ENCODE peak calls at places on chromosomes 11 and 22, in five cellular contexts. One of them, this sample, is unnamed.

GRCh38 chr22:20249797-20250354 is 18.2 kb downstream of the RTN4R start:
- DNase-seq in left ventricle myocardium inferior: no peak
- DNase-seq in fibroblast of lung: peak; percentile 30
- DNase-seq in GM23338: no peak
- DNase-seq in psoas muscle: peak; percentile 53
- DNase-seq in this sample: peak; percentile 61

GRCh38 chr11:125165111-125165663 is 636 bp downstream of the PKNOX2 start:
- DNase-seq in psoas muscle: peak; percentile 49
- DNase-seq in GM23338: peak; percentile 54
- DNase-seq in left ventricle myocardium inferior: peak; percentile 36
- DNase-seq in fibroblast of lung: peak; percentile 26
- DNase-seq in this sample: peak; percentile 25

GRCh38 chr11:133038850-133039249 is 493.5 kb downstream of the OPCML start:
- DNase-seq in GM23338: no peak
- DNase-seq in left ventricle myocardium inferior: no peak
- DNase-seq in psoas muscle: no peak
- DNase-seq in fibroblast of lung: no peak
- DNase-seq in this sample: no peak

GRCh38 chr11:118406599-118407166 is 5.3 kb downstream of the ATP5MG start:
- DNase-seq in psoas muscle: no peak
- DNase-seq in left ventricle myocardium inferior: no peak
- DNase-seq in GM23338: no peak
- DNase-seq in fibroblast of lung: peak; percentile 6
- DNase-seq in this sample: no peak

GRCh38 chr11:11856638-11857037 is 14.9 kb downstream of the USP47 start:
- DNase-seq in left ventricle myocardium inferior: no peak
- DNase-seq in fibroblast of lung: no peak
- DNase-seq in GM23338: no peak
- DNase-seq in psoas muscle: no peak
- DNase-seq in this sample: no peak

GRCh38 chr11:57763568-57763967 is 2.0 kb downstream of the CTNND1 start:
- DNase-seq in left ventricle myocardium inferior: no peak
- DNase-seq in GM23338: peak; percentile 73
- DNase-seq in fibroblast of lung: peak; percentile 45
- DNase-seq in psoas muscle: no peak
- DNase-seq in this sample: no peak

GRCh38 chr11:45665933-45666647 is 668 bp upstream of the CHST1 start:
- DNase-seq in left ventricle myocardium inferior: no peak
- DNase-seq in fibroblast of lung: peak; percentile 18
- DNase-seq in psoas muscle: no peak
- DNase-seq in GM23338: no peak
- DNase-seq in this sample: no peak

GRCh38 chr11:107331728-107332127 is 125.9 kb downstream of the CWF19L2 start:
- DNase-seq in GM23338: peak; percentile 22
- DNase-seq in psoas muscle: no peak
- DNase-seq in fibroblast of lung: no peak
- DNase-seq in left ventricle myocardium inferior: no peak
- DNase-seq in this sample: no peak

GRCh38 chr22:46738961-46739870 is 1.2 kb upstream of the CERK start:
- DNase-seq in fibroblast of lung: peak; percentile 65
- DNase-seq in GM23338: peak; percentile 52
- DNase-seq in left ventricle myocardium inferior: no peak
- DNase-seq in psoas muscle: peak; percentile 55
- DNase-seq in this sample: peak; percentile 61

GRCh38 chr22:29994027-29994715 is 86.1 kb upstream of the HORMAD2 start:
- DNase-seq in fibroblast of lung: peak; percentile 56
- DNase-seq in psoas muscle: no peak
- DNase-seq in GM23338: no peak
- DNase-seq in left ventricle myocardium inferior: no peak
- DNase-seq in this sample: no peak

GRCh38 chr11:65883786-65884715 is 4.2 kb downstream of the FIBP start:
- DNase-seq in psoas muscle: no peak
- DNase-seq in fibroblast of lung: no peak
- DNase-seq in GM23338: no peak
- DNase-seq in left ventricle myocardium inferior: no peak
- DNase-seq in this sample: no peak

GRCh38 chr11:30346068-30346688 is 23.3 kb downstream of the ARL14EP start:
- DNase-seq in GM23338: peak; percentile 83
- DNase-seq in fibroblast of lung: peak; percentile 74
- DNase-seq in psoas muscle: no peak
- DNase-seq in left ventricle myocardium inferior: no peak
- DNase-seq in this sample: no peak

GRCh38 chr11:123580557-123581275 is 73.7 kb downstream of the SCN3B start:
- DNase-seq in left ventricle myocardium inferior: peak; percentile 44
- DNase-seq in psoas muscle: peak; percentile 49
- DNase-seq in GM23338: peak; percentile 89
- DNase-seq in fibroblast of lung: peak; percentile 26
- DNase-seq in this sample: peak; percentile 83

GRCh38 chr22:44526431-44527115 is 28.5 kb upstream of the RTL6 start:
- DNase-seq in psoas muscle: no peak
- DNase-seq in GM23338: no peak
- DNase-seq in fibroblast of lung: no peak
- DNase-seq in left ventricle myocardium inferior: no peak
- DNase-seq in this sample: no peak

GRCh38 chr22:22770280-22770871 is 117.2 kb upstream of the IGLL5 start:
- DNase-seq in fibroblast of lung: peak; percentile 27
- DNase-seq in left ventricle myocardium inferior: no peak
- DNase-seq in GM23338: peak; percentile 80
- DNase-seq in psoas muscle: no peak
- DNase-seq in this sample: peak; percentile 66

GRCh38 chr11:26297179-26297970 is 34.6 kb upstream of the ANO3 start:
- DNase-seq in psoas muscle: no peak
- DNase-seq in fibroblast of lung: peak; percentile 91
- DNase-seq in left ventricle myocardium inferior: no peak
- DNase-seq in GM23338: peak; percentile 66
- DNase-seq in this sample: peak; percentile 9

GRCh38 chr22:49660794-49661781 is 166.6 kb downstream of the BRD1 start:
- DNase-seq in fibroblast of lung: no peak
- DNase-seq in GM23338: no peak
- DNase-seq in psoas muscle: no peak
- DNase-seq in left ventricle myocardium inferior: no peak
- DNase-seq in this sample: no peak

GRCh38 chr11:120316880-120317688 is 8.0 kb upstream of the TLCD5 start:
- DNase-seq in psoas muscle: peak; percentile 36
- DNase-seq in left ventricle myocardium inferior: peak; percentile 68
- DNase-seq in GM23338: peak; percentile 74
- DNase-seq in fibroblast of lung: peak; percentile 48
- DNase-seq in this sample: no peak

GRCh38 chr11:71940561-71941219 is 11.8 kb downstream of the RNF121 start:
- DNase-seq in fibroblast of lung: no peak
- DNase-seq in psoas muscle: no peak
- DNase-seq in GM23338: no peak
- DNase-seq in left ventricle myocardium inferior: no peak
- DNase-seq in this sample: no peak

DNA sequence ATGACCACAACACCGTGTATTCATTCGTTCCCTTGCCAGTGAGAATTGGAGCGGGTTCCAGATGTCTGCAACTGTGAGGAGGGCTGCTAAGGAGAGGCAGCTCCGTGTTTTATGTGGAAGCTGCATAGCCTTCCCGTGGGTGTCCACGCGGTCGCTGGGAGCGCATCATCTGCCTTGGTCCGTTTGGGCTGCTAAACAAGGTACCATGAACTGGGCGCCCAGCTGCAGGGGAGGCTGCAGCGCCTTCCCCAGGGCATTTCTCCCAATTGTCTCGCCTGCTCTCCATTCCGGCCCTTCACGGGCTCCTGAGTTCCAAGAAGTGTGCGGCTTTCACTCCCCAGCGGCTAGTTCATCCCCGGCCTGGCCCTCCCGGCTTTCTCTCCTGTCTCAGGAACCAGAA is 1446.4 kb downstream of the TBC1D22A start:
- DNase-seq in fibroblast of lung: no peak
- DNase-seq in left ventricle myocardium inferior: no peak
- DNase-seq in GM23338: no peak
- DNase-seq in psoas muscle: no peak
- DNase-seq in this sample: no peak
- H3K4me3 ChIP-seq in fibroblast of lung: no peak overlapping the region
- H3K4me3 ChIP-seq in left ventricle myocardium inferior: no peak overlapping the region
- H3K4me3 ChIP-seq in GM23338: no peak overlapping the region
- H3K4me3 ChIP-seq in psoas muscle: no peak overlapping the region
- H3K4me3 ChIP-seq in this sample: no peak overlapping the region

GRCh38 chr11:61969391-61969758 is 1.9 kb upstream of the FTH1 start:
- DNase-seq in psoas muscle: no peak
- DNase-seq in GM23338: no peak
- DNase-seq in left ventricle myocardium inferior: no peak
- DNase-seq in fibroblast of lung: no peak
- DNase-seq in this sample: no peak
- H3K4me1 ChIP-seq in psoas muscle: peaks cover 68% of the 10 kb centered on the region
- H3K4me1 ChIP-seq in GM23338: peaks cover 49% of the 10 kb centered on the region
- H3K4me1 ChIP-seq in left ventricle myocardium inferior: peaks cover 94% of the 10 kb centered on the region
- H3K4me1 ChIP-seq in fibroblast of lung: peaks cover 39% of the 10 kb centered on the region
- H3K4me1 ChIP-seq in this sample: peaks cover 12% of the 10 kb centered on the region

GRCh38 chr22:38070250-38070921 is 13.2 kb downstream of the PICK1 start:
- DNase-seq in psoas muscle: peak; percentile 7
- DNase-seq in left ventricle myocardium inferior: no peak
- DNase-seq in GM23338: no peak
- DNase-seq in fibroblast of lung: no peak
- DNase-seq in this sample: no peak
- TF ChIP-seq CTCF in psoas muscle: no peak
- TF ChIP-seq CTCF in left ventricle myocardium inferior: no peak
- TF ChIP-seq CTCF in GM23338: no peak
- TF ChIP-seq CTCF in fibroblast of lung: no peak
- TF ChIP-seq CTCF in this sample: no peak

GRCh38 chr22:39151329-39151975 is 1.0 kb downstream of the CBX7 start:
- DNase-seq in GM23338: no peak
- DNase-seq in psoas muscle: peak; percentile 30
- DNase-seq in left ventricle myocardium inferior: no peak
- DNase-seq in fibroblast of lung: no peak
- DNase-seq in this sample: no peak
- H3K4me3 ChIP-seq in GM23338: peak overlapping the region; percentile 73
- H3K4me3 ChIP-seq in psoas muscle: peak overlapping the region; percentile 94
- H3K4me3 ChIP-seq in left ventricle myocardium inferior: peak overlapping the region; percentile 98
- H3K4me3 ChIP-seq in fibroblast of lung: peak overlapping the region; percentile 58
- H3K4me3 ChIP-seq in this sample: no peak overlapping the region

GRCh38 chr11:77129069-77129840 is 1.2 kb downstream of the MYO7A start:
- DNase-seq in GM23338: no peak
- DNase-seq in psoas muscle: no peak
- DNase-seq in fibroblast of lung: no peak
- DNase-seq in left ventricle myocardium inferior: no peak
- DNase-seq in this sample: no peak

GRCh38 chr11:77131560-77131959 is 3.5 kb downstream of the MYO7A start:
- DNase-seq in fibroblast of lung: no peak
- DNase-seq in psoas muscle: peak; percentile 15
- DNase-seq in left ventricle myocardium inferior: no peak
- DNase-seq in GM23338: no peak
- DNase-seq in this sample: no peak

GRCh38 chr11:77127969-77128691 is at the start of gene MYO7A:
- DNase-seq in left ventricle myocardium inferior: peak; percentile 70
- DNase-seq in fibroblast of lung: peak; percentile 33
- DNase-seq in psoas muscle: peak; percentile 66
- DNase-seq in GM23338: peak; percentile 64
- DNase-seq in this sample: peak; percentile 93

GRCh38 chr11:77130763-77131513 is 2.9 kb downstream of the MYO7A start:
- DNase-seq in GM23338: no peak
- DNase-seq in fibroblast of lung: peak; percentile 54
- DNase-seq in left ventricle myocardium inferior: peak; percentile 78
- DNase-seq in psoas muscle: peak; percentile 54
- DNase-seq in this sample: peak; percentile 62

GRCh38 chr11:77129841-77130756 is 2.1 kb downstream of the MYO7A start:
- DNase-seq in psoas muscle: peak; percentile 9
- DNase-seq in GM23338: no peak
- DNase-seq in left ventricle myocardium inferior: no peak
- DNase-seq in fibroblast of lung: no peak
- DNase-seq in this sample: no peak
- H3K4me1 ChIP-seq in psoas muscle: peaks cover 10% of the 10 kb centered on the region
- H3K4me1 ChIP-seq in GM23338: peaks cover 8% of the 10 kb centered on the region
- H3K4me1 ChIP-seq in left ventricle myocardium inferior: peaks cover 47% of the 10 kb centered on the region
- H3K4me1 ChIP-seq in fibroblast of lung: peaks cover 5% of the 10 kb centered on the region
- H3K4me1 ChIP-seq in this sample: peaks cover 11% of the 10 kb centered on the region

This sample was measured in BE2C.